ENCODE peak calls at places on chromosomes 2 and 18, in eight cellular contexts. One of them, this sample, is unnamed.

GRCh38 chr18:51506811-51507210 is 309.3 kb upstream of the MEX3C start:
- DNase-seq in fibroblast of lung: no peak
- DNase-seq in ascending aorta: no peak
- DNase-seq in body of pancreas: no peak
- DNase-seq in Peyer's patch: no peak
- DNase-seq in lower lobe of right lung: no peak
- DNase-seq in GM23248: no peak
- DNase-seq in naive thymus-derived CD4-positive, alpha-beta T cell: no peak
- DNase-seq in this sample: no peak

GRCh38 chr2:74436804-74437695 is 4.7 kb downstream of the RTKN start:
- DNase-seq in fibroblast of lung: no peak
- DNase-seq in ascending aorta: no peak
- DNase-seq in body of pancreas: no peak
- DNase-seq in Peyer's patch: no peak
- DNase-seq in lower lobe of right lung: no peak
- DNase-seq in GM23248: no peak
- DNase-seq in naive thymus-derived CD4-positive, alpha-beta T cell: no peak
- DNase-seq in this sample: no peak

GRCh38 chr2:71458413-71459083 is 5.2 kb downstream of the DYSF start:
- DNase-seq in fibroblast of lung: peak; percentile 81
- DNase-seq in ascending aorta: no peak
- DNase-seq in body of pancreas: no peak
- DNase-seq in Peyer's patch: no peak
- DNase-seq in lower lobe of right lung: no peak
- DNase-seq in GM23248: peak; percentile 57
- DNase-seq in naive thymus-derived CD4-positive, alpha-beta T cell: no peak
- DNase-seq in this sample: no peak

GRCh38 chr2:68824831-68825230 is 46.4 kb downstream of the BMP10 start:
- DNase-seq in fibroblast of lung: peak; percentile 88
- DNase-seq in ascending aorta: no peak
- DNase-seq in body of pancreas: no peak
- DNase-seq in Peyer's patch: no peak
- DNase-seq in lower lobe of right lung: no peak
- DNase-seq in GM23248: peak; percentile 62
- DNase-seq in naive thymus-derived CD4-positive, alpha-beta T cell: no peak
- DNase-seq in this sample: no peak

GRCh38 chr2:152444448-152444847 is 109.5 kb downstream of the FMNL2 start:
- DNase-seq in fibroblast of lung: no peak
- DNase-seq in ascending aorta: no peak
- DNase-seq in body of pancreas: no peak
- DNase-seq in Peyer's patch: no peak
- DNase-seq in lower lobe of right lung: no peak
- DNase-seq in GM23248: no peak
- DNase-seq in naive thymus-derived CD4-positive, alpha-beta T cell: no peak
- DNase-seq in this sample: no peak

GRCh38 chr2:222434204-222434603 is 9.9 kb downstream of the SGPP2 start:
- DNase-seq in fibroblast of lung: no peak
- DNase-seq in ascending aorta: no peak
- DNase-seq in body of pancreas: no peak
- DNase-seq in Peyer's patch: no peak
- DNase-seq in lower lobe of right lung: no peak
- DNase-seq in GM23248: no peak
- DNase-seq in naive thymus-derived CD4-positive, alpha-beta T cell: no peak
- DNase-seq in this sample: no peak

GRCh38 chr2:138536740-138537139 is 35.2 kb downstream of the SPOPL start:
- DNase-seq in fibroblast of lung: no peak
- DNase-seq in ascending aorta: no peak
- DNase-seq in body of pancreas: no peak
- DNase-seq in Peyer's patch: no peak
- DNase-seq in lower lobe of right lung: no peak
- DNase-seq in GM23248: no peak
- DNase-seq in naive thymus-derived CD4-positive, alpha-beta T cell: no peak
- DNase-seq in this sample: no peak

GRCh38 chr18:22277758-22278157 is 108.4 kb downstream of the GATA6 start:
- DNase-seq in fibroblast of lung: no peak
- DNase-seq in ascending aorta: no peak
- DNase-seq in body of pancreas: no peak
- DNase-seq in Peyer's patch: no peak
- DNase-seq in lower lobe of right lung: no peak
- DNase-seq in GM23248: no peak
- DNase-seq in naive thymus-derived CD4-positive, alpha-beta T cell: no peak
- DNase-seq in this sample: no peak

GRCh38 chr2:238999290-238999741 is 151.4 kb downstream of the TWIST2 start:
- DNase-seq in fibroblast of lung: peak; percentile 14
- DNase-seq in ascending aorta: no peak
- DNase-seq in body of pancreas: no peak
- DNase-seq in Peyer's patch: peak; percentile 42
- DNase-seq in lower lobe of right lung: no peak
- DNase-seq in GM23248: no peak
- DNase-seq in naive thymus-derived CD4-positive, alpha-beta T cell: no peak
- DNase-seq in this sample: no peak

GRCh38 chr2:171941316-171941699 is 19.0 kb downstream of the HAT1 start:
- DNase-seq in fibroblast of lung: no peak
- DNase-seq in ascending aorta: no peak
- DNase-seq in body of pancreas: no peak
- DNase-seq in Peyer's patch: no peak
- DNase-seq in lower lobe of right lung: no peak
- DNase-seq in GM23248: no peak
- DNase-seq in naive thymus-derived CD4-positive, alpha-beta T cell: no peak
- DNase-seq in this sample: no peak

GRCh38 chr18:11985532-11985931 is 4.2 kb downstream of the IMPA2 start:
- DNase-seq in fibroblast of lung: no peak
- DNase-seq in ascending aorta: no peak
- DNase-seq in body of pancreas: no peak
- DNase-seq in Peyer's patch: no peak
- DNase-seq in lower lobe of right lung: no peak
- DNase-seq in GM23248: no peak
- DNase-seq in naive thymus-derived CD4-positive, alpha-beta T cell: no peak
- DNase-seq in this sample: no peak

GRCh38 chr2:199223791-199224190 is 233.9 kb downstream of the SATB2 start:
- DNase-seq in fibroblast of lung: peak; percentile 85
- DNase-seq in ascending aorta: no peak
- DNase-seq in body of pancreas: no peak
- DNase-seq in Peyer's patch: no peak
- DNase-seq in lower lobe of right lung: no peak
- DNase-seq in GM23248: peak; percentile 13
- DNase-seq in naive thymus-derived CD4-positive, alpha-beta T cell: no peak
- DNase-seq in this sample: no peak

GRCh38 chr2:63763336-63764056 is 78.2 kb upstream of the UGP2 start:
- DNase-seq in fibroblast of lung: peak; percentile 23
- DNase-seq in ascending aorta: no peak
- DNase-seq in body of pancreas: peak; percentile 19
- DNase-seq in Peyer's patch: no peak
- DNase-seq in lower lobe of right lung: no peak
- DNase-seq in GM23248: peak; percentile 67
- DNase-seq in naive thymus-derived CD4-positive, alpha-beta T cell: no peak
- DNase-seq in this sample: no peak

GRCh38 chr2:177763532-177764265 is 308.9 kb downstream of the PDE11A start:
- DNase-seq in fibroblast of lung: peak; percentile 54
- DNase-seq in ascending aorta: no peak
- DNase-seq in body of pancreas: peak; percentile 77
- DNase-seq in Peyer's patch: peak; percentile 88
- DNase-seq in lower lobe of right lung: peak; percentile 73
- DNase-seq in GM23248: peak; percentile 82
- DNase-seq in naive thymus-derived CD4-positive, alpha-beta T cell: peak; percentile 63
- DNase-seq in this sample: peak; percentile 57

GRCh38 chr18:59993560-59993959 is 93.8 kb downstream of the PMAIP1 start:
- DNase-seq in fibroblast of lung: no peak
- DNase-seq in ascending aorta: no peak
- DNase-seq in body of pancreas: no peak
- DNase-seq in Peyer's patch: no peak
- DNase-seq in lower lobe of right lung: no peak
- DNase-seq in GM23248: no peak
- DNase-seq in naive thymus-derived CD4-positive, alpha-beta T cell: no peak
- DNase-seq in this sample: no peak

DNA sequence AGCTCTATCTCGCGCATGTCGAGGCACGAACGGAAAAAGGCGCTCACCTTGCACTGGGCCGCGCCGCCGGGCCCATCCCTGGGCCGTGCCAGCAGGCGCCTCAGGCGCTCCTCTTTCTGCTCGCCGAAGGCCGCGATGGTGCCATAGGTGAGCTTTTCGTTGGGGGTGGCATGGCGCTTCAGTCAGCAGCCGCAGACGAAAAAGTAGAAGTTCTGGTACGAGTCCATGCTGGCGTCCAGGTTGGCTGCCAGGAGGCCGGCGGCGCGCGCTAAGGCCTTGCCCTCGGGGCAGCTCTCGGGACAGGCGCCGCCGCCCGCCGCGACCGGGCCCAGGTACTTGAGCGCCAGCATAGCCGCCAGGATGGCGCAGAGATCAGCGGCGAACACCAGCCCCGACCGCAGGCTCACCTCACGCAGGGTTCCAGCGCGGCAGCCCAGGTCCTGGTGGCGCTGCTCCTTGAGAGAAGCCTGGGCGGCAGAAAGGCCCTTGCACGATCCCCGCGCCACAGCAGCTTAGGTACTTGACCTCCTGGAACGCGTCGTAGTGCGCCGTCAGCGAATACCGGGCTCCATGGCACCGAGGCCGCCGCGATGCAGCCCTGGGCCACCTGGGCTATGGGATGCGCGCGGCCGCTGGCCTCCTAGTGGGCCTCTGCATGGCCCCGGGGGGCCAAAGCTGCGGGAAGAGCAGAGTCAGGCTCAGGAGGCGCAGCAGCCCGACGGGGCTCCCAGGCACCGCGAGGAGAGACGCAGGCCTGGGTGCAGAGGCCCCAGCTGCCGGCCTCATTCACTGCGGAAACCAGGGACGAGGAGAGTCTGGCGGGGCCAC is 12.8 kb downstream of the ALPG start:
- DNase-seq in fibroblast of lung: no peak
- DNase-seq in ascending aorta: no peak
- DNase-seq in body of pancreas: no peak
- DNase-seq in Peyer's patch: no peak
- DNase-seq in lower lobe of right lung: peak; percentile 54
- DNase-seq in GM23248: no peak
- DNase-seq in naive thymus-derived CD4-positive, alpha-beta T cell: no peak
- DNase-seq in this sample: no peak
- H3K27me3 ChIP-seq in fibroblast of lung: peaks cover 50% of the 10 kb centered on the region
- H3K27me3 ChIP-seq in ascending aorta: peaks cover 13% of the 10 kb centered on the region
- H3K27me3 ChIP-seq in body of pancreas: no peaks in the 10 kb centered on the region
- H3K27me3 ChIP-seq in Peyer's patch: peaks cover 35% of the 10 kb centered on the region
- H3K27me3 ChIP-seq in lower lobe of right lung: peaks cover 64% of the 10 kb centered on the region
- H3K27me3 ChIP-seq in GM23248: peaks cover 58% of the 10 kb centered on the region
- H3K27me3 ChIP-seq in naive thymus-derived CD4-positive, alpha-beta T cell: no peaks in the 10 kb centered on the region
- H3K27me3 ChIP-seq in this sample: no peaks in the 10 kb centered on the region

GRCh38 chr18:48562075-48562474 is 23.2 kb downstream of the CTIF start:
- DNase-seq in fibroblast of lung: no peak
- DNase-seq in ascending aorta: no peak
- DNase-seq in body of pancreas: no peak
- DNase-seq in Peyer's patch: no peak
- DNase-seq in lower lobe of right lung: no peak
- DNase-seq in GM23248: no peak
- DNase-seq in naive thymus-derived CD4-positive, alpha-beta T cell: no peak
- DNase-seq in this sample: no peak

GRCh38 chr18:48565105-48565504 is 26.3 kb downstream of the CTIF start:
- DNase-seq in fibroblast of lung: no peak
- DNase-seq in ascending aorta: no peak
- DNase-seq in body of pancreas: no peak
- DNase-seq in Peyer's patch: no peak
- DNase-seq in lower lobe of right lung: no peak
- DNase-seq in GM23248: no peak
- DNase-seq in naive thymus-derived CD4-positive, alpha-beta T cell: no peak
- DNase-seq in this sample: no peak

GRCh38 chr18:48566588-48566987 is 27.8 kb downstream of the CTIF start:
- DNase-seq in fibroblast of lung: no peak
- DNase-seq in ascending aorta: no peak
- DNase-seq in body of pancreas: no peak
- DNase-seq in Peyer's patch: no peak
- DNase-seq in lower lobe of right lung: no peak
- DNase-seq in GM23248: no peak
- DNase-seq in naive thymus-derived CD4-positive, alpha-beta T cell: no peak
- DNase-seq in this sample: no peak

GRCh38 chr18:48563027-48563426 is 24.2 kb downstream of the CTIF start:
- DNase-seq in fibroblast of lung: peak; percentile 88
- DNase-seq in ascending aorta: no peak
- DNase-seq in body of pancreas: no peak
- DNase-seq in Peyer's patch: no peak
- DNase-seq in lower lobe of right lung: no peak
- DNase-seq in GM23248: peak; percentile 96
- DNase-seq in naive thymus-derived CD4-positive, alpha-beta T cell: no peak
- DNase-seq in this sample: no peak

DNA sequence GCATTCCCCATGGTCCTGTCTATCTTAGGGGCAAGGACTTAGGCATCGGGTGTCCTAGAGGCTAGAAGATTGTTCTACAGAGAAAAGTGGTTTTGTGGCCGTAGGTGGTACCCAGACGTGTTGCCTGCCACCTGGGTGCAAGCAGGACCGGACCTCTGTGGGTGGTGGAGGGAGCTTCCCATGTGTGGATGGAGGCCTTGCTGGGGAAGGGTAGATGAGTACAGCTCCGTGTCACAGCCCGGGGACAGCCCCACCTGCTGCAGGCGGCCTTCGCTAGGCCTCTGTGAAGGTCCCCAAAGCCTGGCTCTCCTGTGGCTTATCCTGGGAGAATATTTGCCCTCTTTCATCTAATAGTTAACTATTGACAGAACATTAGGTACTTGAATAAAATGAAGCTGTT is 25.3 kb downstream of the CTIF start:
- DNase-seq in fibroblast of lung: no peak
- DNase-seq in ascending aorta: no peak
- DNase-seq in body of pancreas: no peak
- DNase-seq in Peyer's patch: no peak
- DNase-seq in lower lobe of right lung: no peak
- DNase-seq in GM23248: no peak
- DNase-seq in naive thymus-derived CD4-positive, alpha-beta T cell: no peak
- DNase-seq in this sample: no peak
- H3K27ac ChIP-seq in fibroblast of lung: no peak overlapping the region
- H3K27ac ChIP-seq in ascending aorta: no peak overlapping the region
- H3K27ac ChIP-seq in body of pancreas: no peak overlapping the region
- H3K27ac ChIP-seq in Peyer's patch: no peak overlapping the region
- H3K27ac ChIP-seq in lower lobe of right lung: no peak overlapping the region
- H3K27ac ChIP-seq in GM23248: peak overlapping the region; percentile 65
- H3K27ac ChIP-seq in naive thymus-derived CD4-positive, alpha-beta T cell: no peak overlapping the region
- H3K27ac ChIP-seq in this sample: no peak overlapping the region

GRCh38 chr2:219571311-219572236 is at the start of gene OBSL1:
- DNase-seq in fibroblast of lung: peak; percentile 81
- DNase-seq in ascending aorta: no peak
- DNase-seq in body of pancreas: peak; percentile 88
- DNase-seq in Peyer's patch: no peak
- DNase-seq in lower lobe of right lung: peak; percentile 77
- DNase-seq in GM23248: peak; percentile 72
- DNase-seq in naive thymus-derived CD4-positive, alpha-beta T cell: no peak
- DNase-seq in this sample: no peak
- H3K4me3 ChIP-seq in fibroblast of lung: peak within 1 kb of the TSS; percentile 42
- H3K4me3 ChIP-seq in ascending aorta: peak within 1 kb of the TSS; percentile 94
- H3K4me3 ChIP-seq in body of pancreas: peak within 1 kb of the TSS; percentile 39
- H3K4me3 ChIP-seq in Peyer's patch: peak within 1 kb of the TSS; percentile 37
- H3K4me3 ChIP-seq in lower lobe of right lung: peak within 1 kb of the TSS; percentile 66
- H3K4me3 ChIP-seq in GM23248: peak within 1 kb of the TSS; percentile 79
- H3K4me3 ChIP-seq in naive thymus-derived CD4-positive, alpha-beta T cell: no peak within 1 kb of the TSS
- H3K4me3 ChIP-seq in this sample: no peak within 1 kb of the TSS

DNA sequence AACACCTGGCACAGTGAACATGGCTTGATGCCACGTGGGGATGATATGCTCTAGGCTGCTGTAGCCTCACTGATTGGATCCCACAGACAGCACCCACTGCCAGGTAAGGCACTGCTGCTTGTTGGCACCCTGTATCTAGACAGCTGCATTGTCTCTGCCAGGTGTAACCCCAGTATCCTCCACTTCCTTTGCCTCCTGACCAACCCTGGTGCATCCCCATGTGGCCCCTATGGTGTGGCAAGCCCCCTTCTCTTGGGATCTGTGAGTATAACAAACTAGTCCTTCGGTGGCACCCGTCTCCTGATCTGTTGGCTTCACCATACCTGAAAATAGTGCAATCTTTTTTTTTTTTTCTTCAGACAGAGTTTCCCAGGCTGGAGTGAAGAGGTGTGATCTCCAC is 11.1 kb downstream of the TEX51 start:
- DNase-seq in fibroblast of lung: no peak
- DNase-seq in ascending aorta: no peak
- DNase-seq in body of pancreas: no peak
- DNase-seq in Peyer's patch: peak; percentile 40
- DNase-seq in lower lobe of right lung: no peak
- DNase-seq in GM23248: no peak
- DNase-seq in naive thymus-derived CD4-positive, alpha-beta T cell: no peak
- DNase-seq in this sample: no peak
- H3K27me3 ChIP-seq in fibroblast of lung: no peaks in the 10 kb centered on the region
- H3K27me3 ChIP-seq in ascending aorta: no peaks in the 10 kb centered on the region
- H3K27me3 ChIP-seq in body of pancreas: no peaks in the 10 kb centered on the region
- H3K27me3 ChIP-seq in Peyer's patch: no peaks in the 10 kb centered on the region
- H3K27me3 ChIP-seq in lower lobe of right lung: no peaks in the 10 kb centered on the region
- H3K27me3 ChIP-seq in GM23248: peaks cover 7% of the 10 kb centered on the region
- H3K27me3 ChIP-seq in naive thymus-derived CD4-positive, alpha-beta T cell: no peaks in the 10 kb centered on the region
- H3K27me3 ChIP-seq in this sample: peaks cover 4% of the 10 kb centered on the region